ENCODE peak calls at places on chromosomes 1 and 21, in five cellular contexts. One of them, this sample, is unnamed.

GRCh38 chr1:25688390-25689119 is 72.0 kb downstream of the MAN1C1 start:
- DNase-seq in endothelial cell: no peak
- DNase-seq in fibroblast of lung: peak
- DNase-seq in GM20000: no peak
- DNase-seq in cardiac muscle cell: no peak
- DNase-seq in this sample: no peak

GRCh38 chr1:26677306-26678115 is 18.3 kb upstream of the ARID1A start:
- DNase-seq in fibroblast of lung: peak
- DNase-seq in cardiac muscle cell: peak
- DNase-seq in endothelial cell: peak
- DNase-seq in GM20000: peak
- DNase-seq in this sample: peak

GRCh38 chr1:93750946-93751345 is 69.3 kb upstream of the BCAR3 start:
- DNase-seq in GM20000: no peak
- DNase-seq in endothelial cell: peak
- DNase-seq in fibroblast of lung: no peak
- DNase-seq in cardiac muscle cell: no peak
- DNase-seq in this sample: no peak

GRCh38 chr21:33035147-33035546 is 9.4 kb downstream of the OLIG2 start:
- DNase-seq in cardiac muscle cell: no peak
- DNase-seq in GM20000: no peak
- DNase-seq in fibroblast of lung: no peak
- DNase-seq in endothelial cell: no peak
- DNase-seq in this sample: no peak

GRCh38 chr1:210786546-210786945 is 347.4 kb downstream of the KCNH1 start:
- DNase-seq in GM20000: no peak
- DNase-seq in cardiac muscle cell: no peak
- DNase-seq in endothelial cell: no peak
- DNase-seq in fibroblast of lung: no peak
- DNase-seq in this sample: no peak

GRCh38 chr1:89754518-89754917 is 66.3 kb upstream of the LRRC8D start:
- DNase-seq in endothelial cell: no peak
- DNase-seq in GM20000: no peak
- DNase-seq in fibroblast of lung: no peak
- DNase-seq in cardiac muscle cell: no peak
- DNase-seq in this sample: no peak

GRCh38 chr1:160096491-160097116 is 1.8 kb downstream of the IGSF8 start:
- DNase-seq in GM20000: no peak
- DNase-seq in cardiac muscle cell: no peak
- DNase-seq in fibroblast of lung: peak
- DNase-seq in endothelial cell: no peak
- DNase-seq in this sample: no peak

GRCh38 chr21:35232545-35233176 is 183.6 kb upstream of the RUNX1 start:
- DNase-seq in endothelial cell: no peak
- DNase-seq in GM20000: no peak
- DNase-seq in fibroblast of lung: peak
- DNase-seq in cardiac muscle cell: no peak
- DNase-seq in this sample: no peak

GRCh38 chr1:10768552-10768951 is 27.9 kb downstream of the CASZ1 start:
- DNase-seq in GM20000: no peak
- DNase-seq in endothelial cell: no peak
- DNase-seq in fibroblast of lung: no peak
- DNase-seq in cardiac muscle cell: no peak
- DNase-seq in this sample: peak

GRCh38 chr1:29709711-29710169 is 473.4 kb downstream of the PTPRU start:
- DNase-seq in cardiac muscle cell: no peak
- DNase-seq in endothelial cell: no peak
- DNase-seq in fibroblast of lung: peak
- DNase-seq in GM20000: no peak
- DNase-seq in this sample: no peak

GRCh38 chr1:66374148-66374547 is 159.8 kb upstream of the SGIP1 start:
- DNase-seq in GM20000: no peak
- DNase-seq in fibroblast of lung: no peak
- DNase-seq in endothelial cell: no peak
- DNase-seq in cardiac muscle cell: no peak
- DNase-seq in this sample: no peak

GRCh38 chr1:66372522-66373071 is 161.4 kb upstream of the SGIP1 start:
- DNase-seq in fibroblast of lung: no peak
- DNase-seq in endothelial cell: no peak
- DNase-seq in GM20000: no peak
- DNase-seq in cardiac muscle cell: no peak
- DNase-seq in this sample: no peak

GRCh38 chr1:66373072-66373685 is 160.8 kb upstream of the SGIP1 start:
- DNase-seq in cardiac muscle cell: no peak
- DNase-seq in GM20000: no peak
- DNase-seq in endothelial cell: no peak
- DNase-seq in fibroblast of lung: no peak
- DNase-seq in this sample: no peak

GRCh38 chr1:66374561-66375111 is 159.3 kb upstream of the SGIP1 start:
- DNase-seq in cardiac muscle cell: no peak
- DNase-seq in endothelial cell: no peak
- DNase-seq in fibroblast of lung: peak
- DNase-seq in GM20000: peak
- DNase-seq in this sample: no peak

DNA sequence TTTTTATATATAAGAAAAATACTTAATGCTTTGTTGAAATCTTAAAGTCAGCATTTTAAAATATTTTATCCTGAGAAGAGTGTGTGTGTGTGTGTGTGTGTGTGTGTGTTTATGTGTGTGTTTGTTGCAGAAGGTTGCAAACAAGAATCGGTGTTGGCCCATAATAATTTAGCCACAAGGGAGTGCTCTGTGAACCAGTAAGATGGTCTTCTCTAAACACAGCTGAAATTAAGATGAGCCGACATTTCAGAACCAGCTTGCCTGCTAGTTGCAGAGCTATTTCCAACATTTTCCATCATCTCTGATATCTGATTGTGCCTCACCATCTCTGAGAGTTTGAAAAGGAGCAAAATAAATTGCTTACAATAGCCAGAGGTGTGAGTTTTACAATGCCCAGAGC is 158.8 kb upstream of the SGIP1 start:
- DNase-seq in endothelial cell: no peak
- DNase-seq in cardiac muscle cell: no peak
- DNase-seq in GM20000: no peak
- DNase-seq in fibroblast of lung: peak
- DNase-seq in this sample: no peak
- TF ChIP-seq CTCF in endothelial cell: no peak
- TF ChIP-seq CTCF in cardiac muscle cell: no peak
- TF ChIP-seq CTCF in GM20000: no peak
- TF ChIP-seq CTCF in fibroblast of lung: peak
- TF ChIP-seq CTCF in this sample: no peak

GRCh38 chr21:28016571-28016970 is 976.1 kb downstream of the LTN1 start:
- DNase-seq in fibroblast of lung: peak
- DNase-seq in cardiac muscle cell: no peak
- DNase-seq in GM20000: no peak
- DNase-seq in endothelial cell: no peak
- DNase-seq in this sample: no peak

GRCh38 chr21:28018213-28018612 is 974.5 kb downstream of the LTN1 start:
- DNase-seq in fibroblast of lung: no peak
- DNase-seq in cardiac muscle cell: no peak
- DNase-seq in GM20000: no peak
- DNase-seq in endothelial cell: no peak
- DNase-seq in this sample: no peak

DNA sequence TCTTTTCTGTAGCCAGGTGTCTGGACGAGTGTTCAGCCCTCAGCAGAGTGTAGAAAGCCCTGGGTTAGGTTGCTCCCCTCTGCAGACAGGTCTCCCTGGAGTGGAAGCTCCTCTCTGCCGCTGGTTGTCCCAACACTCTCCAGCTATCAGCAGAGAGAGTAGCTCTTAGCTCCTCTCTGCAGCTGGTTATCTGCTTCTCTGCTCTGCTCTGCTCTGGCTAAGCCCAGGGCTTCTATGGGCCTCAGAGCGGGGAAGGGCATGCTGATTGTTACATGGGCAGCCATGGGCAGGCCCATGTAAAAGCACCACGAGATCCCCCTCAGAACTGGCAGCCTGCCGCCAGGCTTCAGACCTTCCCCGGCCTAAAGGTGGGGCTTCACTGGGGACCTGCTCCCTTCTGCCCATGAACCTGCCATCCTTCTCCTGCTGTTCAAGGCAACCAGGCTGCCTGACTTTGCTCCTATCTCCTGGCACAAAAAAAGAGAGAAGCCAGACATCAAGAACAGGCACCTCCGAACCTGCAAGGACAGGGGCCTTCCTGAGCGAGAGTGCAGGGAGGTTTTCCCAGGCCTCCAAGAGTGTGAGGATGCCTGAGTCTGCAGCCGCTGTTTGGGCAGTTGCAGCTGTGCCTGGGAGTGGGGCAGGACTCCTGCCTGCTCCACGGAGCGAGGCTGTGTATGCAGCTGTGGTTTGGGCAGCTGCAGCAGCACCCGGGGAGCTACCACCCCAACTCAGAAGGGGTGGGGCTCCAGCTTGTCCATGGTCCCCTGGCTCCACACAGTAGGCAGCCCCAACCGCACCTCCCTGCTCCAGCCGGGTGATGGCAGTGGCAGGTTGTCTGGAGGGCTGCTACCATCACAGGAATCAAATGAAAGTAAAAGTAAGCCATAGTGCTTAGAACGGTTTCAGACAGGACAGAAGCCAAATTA is 973.7 kb downstream of the LTN1 start:
- DNase-seq in cardiac muscle cell: peak
- DNase-seq in fibroblast of lung: no peak
- DNase-seq in endothelial cell: no peak
- DNase-seq in GM20000: peak
- DNase-seq in this sample: peak
- TF ChIP-seq CTCF in cardiac muscle cell: peak
- TF ChIP-seq CTCF in fibroblast of lung: no peak
- TF ChIP-seq CTCF in endothelial cell: no peak
- TF ChIP-seq CTCF in GM20000: no peak
- TF ChIP-seq CTCF in this sample: no peak

DNA sequence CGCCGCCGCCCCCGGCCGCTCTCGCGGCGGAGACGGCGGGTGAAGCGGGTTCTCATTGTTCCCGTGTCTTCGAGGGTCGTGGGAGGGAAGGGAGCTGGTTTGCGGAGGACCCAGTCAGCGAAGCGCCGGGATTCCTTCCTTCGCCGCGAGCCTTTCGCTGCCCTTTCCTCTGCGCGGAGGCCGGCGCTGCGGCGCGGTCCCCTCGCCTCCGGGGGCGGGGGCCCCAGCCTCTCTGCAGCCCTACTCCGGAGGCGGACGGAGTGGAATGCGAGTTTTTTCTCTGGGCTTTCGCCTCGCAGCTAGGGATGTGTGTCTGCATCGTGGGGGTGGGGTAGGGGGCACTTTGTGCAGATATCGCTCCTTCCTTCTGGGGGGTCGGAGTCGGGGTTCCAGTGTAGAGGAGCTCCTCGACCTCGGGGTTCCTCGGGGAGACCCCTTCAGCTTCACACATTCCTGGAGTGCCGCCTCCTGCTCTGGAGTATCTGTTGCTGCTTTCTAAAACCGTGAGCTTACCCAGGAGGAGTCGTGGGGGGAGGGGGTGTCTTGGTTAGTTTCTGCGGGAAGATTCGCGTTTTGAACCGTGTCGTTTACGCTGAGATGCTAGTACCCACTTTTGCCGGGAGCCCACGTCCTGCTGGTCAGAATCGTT is 559 bp downstream of the RNF2 start:
- DNase-seq in GM20000: peak
- DNase-seq in endothelial cell: peak
- DNase-seq in cardiac muscle cell: peak
- DNase-seq in fibroblast of lung: peak
- DNase-seq in this sample: peak
- TF ChIP-seq CTCF in GM20000: no peak
- TF ChIP-seq CTCF in endothelial cell: no peak
- TF ChIP-seq CTCF in cardiac muscle cell: no peak
- TF ChIP-seq CTCF in fibroblast of lung: no peak
- TF ChIP-seq CTCF in this sample: no peak

DNA sequence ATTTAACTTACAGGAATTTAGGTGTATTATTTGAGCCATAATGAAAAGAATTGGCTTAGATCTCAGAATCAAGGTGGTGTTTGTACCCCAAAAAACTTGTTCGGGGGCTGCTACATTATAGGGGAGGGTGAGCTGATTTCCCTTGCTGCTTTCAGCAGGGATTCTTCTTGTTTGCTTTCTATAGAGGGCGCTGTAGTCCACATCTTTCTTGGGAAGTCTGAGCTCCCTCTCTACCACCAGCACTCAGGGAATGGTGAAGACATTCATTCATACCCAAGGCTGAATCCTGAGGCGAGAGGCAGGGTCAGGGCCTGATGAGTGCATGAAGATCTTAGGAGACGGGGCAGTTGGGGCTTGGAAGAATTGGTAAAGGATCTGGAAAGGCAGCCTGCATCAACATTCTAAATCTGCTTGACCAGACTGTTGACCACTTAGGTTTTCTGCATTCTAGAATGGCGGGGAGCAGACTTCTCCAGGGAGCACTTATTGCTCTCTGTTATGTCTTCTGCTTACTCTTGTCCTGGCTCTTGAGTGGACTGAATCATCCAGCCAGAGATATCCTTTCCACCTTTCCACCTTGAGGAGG is 18.9 kb downstream of the SPATA46 start:
- DNase-seq in GM20000: peak
- DNase-seq in fibroblast of lung: no peak
- DNase-seq in endothelial cell: peak
- DNase-seq in cardiac muscle cell: peak
- DNase-seq in this sample: no peak
- TF ChIP-seq CTCF in GM20000: peak
- TF ChIP-seq CTCF in fibroblast of lung: peak
- TF ChIP-seq CTCF in endothelial cell: peak
- TF ChIP-seq CTCF in cardiac muscle cell: peak
- TF ChIP-seq CTCF in this sample: peak

GRCh38 chr1:21781971-21782867 is 730 bp downstream of the USP48 start:
- DNase-seq in GM20000: peak
- DNase-seq in fibroblast of lung: peak
- DNase-seq in endothelial cell: peak
- DNase-seq in cardiac muscle cell: peak
- DNase-seq in this sample: peak
- TF ChIP-seq CTCF in GM20000: no peak
- TF ChIP-seq CTCF in fibroblast of lung: peak
- TF ChIP-seq CTCF in endothelial cell: no peak
- TF ChIP-seq CTCF in cardiac muscle cell: peak
- TF ChIP-seq CTCF in this sample: no peak

GRCh38 chr1:229227298-229227919 is 43.5 kb upstream of the RAB4A start:
- DNase-seq in fibroblast of lung: peak
- DNase-seq in cardiac muscle cell: peak
- DNase-seq in endothelial cell: peak
- DNase-seq in GM20000: peak
- DNase-seq in this sample: peak
- TF ChIP-seq CTCF in fibroblast of lung: peak
- TF ChIP-seq CTCF in cardiac muscle cell: peak
- TF ChIP-seq CTCF in endothelial cell: peak
- TF ChIP-seq CTCF in GM20000: peak
- TF ChIP-seq CTCF in this sample: peak

GRCh38 chr1:203089651-203090045 is 3.8 kb upstream of the MYOG start:
- DNase-seq in GM20000: no peak
- DNase-seq in cardiac muscle cell: no peak
- DNase-seq in endothelial cell: no peak
- DNase-seq in fibroblast of lung: no peak
- DNase-seq in this sample: no peak
- TF ChIP-seq CTCF in GM20000: no peak
- TF ChIP-seq CTCF in cardiac muscle cell: no peak
- TF ChIP-seq CTCF in endothelial cell: no peak
- TF ChIP-seq CTCF in fibroblast of lung: no peak
- TF ChIP-seq CTCF in this sample: no peak

This sample was measured in left lung.